ENCODE peak calls at places on chromosomes 1 and 21, in nine cellular contexts. One of them, this sample, is unnamed.

GRCh38 chr21:38714998-38715397 is 90.7 kb upstream of the ETS2 start:
- DNase-seq in endothelial cell of umbilical vein: no peak
- DNase-seq in A549: no peak
- DNase-seq in AG04450: no peak
- DNase-seq in kidney epithelial cell: no peak
- DNase-seq in sigmoid colon: no peak
- DNase-seq in lung: no peak
- DNase-seq in HL-60: no peak
- DNase-seq in heart right ventricle: no peak
- DNase-seq in this sample: peak

GRCh38 chr1:201741763-201742342 is 87.1 kb upstream of the IPO9 start:
- DNase-seq in endothelial cell of umbilical vein: no peak
- DNase-seq in A549: no peak
- DNase-seq in AG04450: no peak
- DNase-seq in kidney epithelial cell: no peak
- DNase-seq in sigmoid colon: no peak
- DNase-seq in lung: no peak
- DNase-seq in HL-60: no peak
- DNase-seq in heart right ventricle: no peak
- DNase-seq in this sample: peak

GRCh38 chr21:42695324-42696025 is 42.1 kb downstream of the PDE9A start:
- DNase-seq in endothelial cell of umbilical vein: no peak
- DNase-seq in A549: no peak
- DNase-seq in AG04450: no peak
- DNase-seq in kidney epithelial cell: no peak
- DNase-seq in sigmoid colon: peak
- DNase-seq in lung: no peak
- DNase-seq in HL-60: no peak
- DNase-seq in heart right ventricle: no peak
- DNase-seq in this sample: peak

GRCh38 chr21:17679002-17679600 is 66.4 kb upstream of the BTG3 start:
- DNase-seq in endothelial cell of umbilical vein: peak
- DNase-seq in A549: peak
- DNase-seq in AG04450: peak
- DNase-seq in kidney epithelial cell: peak
- DNase-seq in sigmoid colon: no peak
- DNase-seq in lung: no peak
- DNase-seq in HL-60: peak
- DNase-seq in heart right ventricle: no peak
- DNase-seq in this sample: peak

GRCh38 chr1:115454835-115455511 is 116.9 kb upstream of the NGF start:
- DNase-seq in endothelial cell of umbilical vein: no peak
- DNase-seq in A549: no peak
- DNase-seq in AG04450: peak
- DNase-seq in kidney epithelial cell: no peak
- DNase-seq in sigmoid colon: peak
- DNase-seq in lung: no peak
- DNase-seq in HL-60: no peak
- DNase-seq in heart right ventricle: peak
- DNase-seq in this sample: no peak

GRCh38 chr1:21861602-21862429 is 49.8 kb downstream of the LDLRAD2 start:
- DNase-seq in endothelial cell of umbilical vein: no peak
- DNase-seq in A549: no peak
- DNase-seq in AG04450: peak
- DNase-seq in kidney epithelial cell: peak
- DNase-seq in sigmoid colon: no peak
- DNase-seq in lung: no peak
- DNase-seq in HL-60: no peak
- DNase-seq in heart right ventricle: no peak
- DNase-seq in this sample: peak

GRCh38 chr1:231407537-231408396 is 14.3 kb downstream of the EGLN1 start:
- DNase-seq in endothelial cell of umbilical vein: peak
- DNase-seq in A549: no peak
- DNase-seq in AG04450: no peak
- DNase-seq in kidney epithelial cell: no peak
- DNase-seq in sigmoid colon: no peak
- DNase-seq in lung: no peak
- DNase-seq in HL-60: no peak
- DNase-seq in heart right ventricle: no peak
- DNase-seq in this sample: peak

GRCh38 chr1:162022626-162023025 is 1.0 kb downstream of the OLFML2B start:
- DNase-seq in endothelial cell of umbilical vein: no peak
- DNase-seq in A549: no peak
- DNase-seq in AG04450: no peak
- DNase-seq in kidney epithelial cell: no peak
- DNase-seq in sigmoid colon: no peak
- DNase-seq in lung: no peak
- DNase-seq in HL-60: no peak
- DNase-seq in heart right ventricle: no peak
- DNase-seq in this sample: no peak

GRCh38 chr1:215083408-215083961 is 948 bp downstream of the KCNK2 start:
- DNase-seq in endothelial cell of umbilical vein: peak
- DNase-seq in A549: no peak
- DNase-seq in AG04450: no peak
- DNase-seq in kidney epithelial cell: no peak
- DNase-seq in sigmoid colon: peak
- DNase-seq in lung: no peak
- DNase-seq in HL-60: no peak
- DNase-seq in heart right ventricle: no peak
- DNase-seq in this sample: peak

GRCh38 chr1:27872059-27872801 is at the start of gene THEMIS2:
- DNase-seq in endothelial cell of umbilical vein: peak
- DNase-seq in A549: peak
- DNase-seq in AG04450: no peak
- DNase-seq in kidney epithelial cell: no peak
- DNase-seq in sigmoid colon: peak
- DNase-seq in lung: peak
- DNase-seq in HL-60: peak
- DNase-seq in heart right ventricle: peak
- DNase-seq in this sample: peak

GRCh38 chr1:74245168-74245753 is 10.1 kb downstream of the TNNI3K start:
- DNase-seq in endothelial cell of umbilical vein: no peak
- DNase-seq in A549: no peak
- DNase-seq in AG04450: no peak
- DNase-seq in kidney epithelial cell: no peak
- DNase-seq in sigmoid colon: no peak
- DNase-seq in lung: no peak
- DNase-seq in HL-60: no peak
- DNase-seq in heart right ventricle: no peak
- DNase-seq in this sample: no peak

GRCh38 chr1:21318057-21318713 is 27.9 kb upstream of the ECE1 start:
- DNase-seq in endothelial cell of umbilical vein: no peak
- DNase-seq in A549: no peak
- DNase-seq in AG04450: no peak
- DNase-seq in kidney epithelial cell: no peak
- DNase-seq in sigmoid colon: peak
- DNase-seq in lung: no peak
- DNase-seq in HL-60: no peak
- DNase-seq in heart right ventricle: no peak
- DNase-seq in this sample: no peak

GRCh38 chr1:210413951-210414350 is 85.2 kb downstream of the HHAT start:
- DNase-seq in endothelial cell of umbilical vein: no peak
- DNase-seq in A549: no peak
- DNase-seq in AG04450: no peak
- DNase-seq in kidney epithelial cell: no peak
- DNase-seq in sigmoid colon: no peak
- DNase-seq in lung: no peak
- DNase-seq in HL-60: no peak
- DNase-seq in heart right ventricle: no peak
- DNase-seq in this sample: no peak

GRCh38 chr1:216183007-216183406 is 240.2 kb downstream of the USH2A start:
- DNase-seq in endothelial cell of umbilical vein: no peak
- DNase-seq in A549: no peak
- DNase-seq in AG04450: peak
- DNase-seq in kidney epithelial cell: peak
- DNase-seq in sigmoid colon: no peak
- DNase-seq in lung: no peak
- DNase-seq in HL-60: no peak
- DNase-seq in heart right ventricle: no peak
- DNase-seq in this sample: peak

GRCh38 chr21:45998276-45998701 is 16.7 kb downstream of the COL6A1 start:
- DNase-seq in endothelial cell of umbilical vein: no peak
- DNase-seq in A549: no peak
- DNase-seq in AG04450: no peak
- DNase-seq in kidney epithelial cell: no peak
- DNase-seq in sigmoid colon: peak
- DNase-seq in lung: no peak
- DNase-seq in HL-60: no peak
- DNase-seq in heart right ventricle: no peak
- DNase-seq in this sample: no peak

GRCh38 chr21:20902998-20903397 is 95.2 kb upstream of the NCAM2 start:
- DNase-seq in endothelial cell of umbilical vein: no peak
- DNase-seq in A549: no peak
- DNase-seq in AG04450: no peak
- DNase-seq in kidney epithelial cell: no peak
- DNase-seq in sigmoid colon: no peak
- DNase-seq in lung: no peak
- DNase-seq in HL-60: no peak
- DNase-seq in heart right ventricle: no peak
- DNase-seq in this sample: no peak

DNA sequence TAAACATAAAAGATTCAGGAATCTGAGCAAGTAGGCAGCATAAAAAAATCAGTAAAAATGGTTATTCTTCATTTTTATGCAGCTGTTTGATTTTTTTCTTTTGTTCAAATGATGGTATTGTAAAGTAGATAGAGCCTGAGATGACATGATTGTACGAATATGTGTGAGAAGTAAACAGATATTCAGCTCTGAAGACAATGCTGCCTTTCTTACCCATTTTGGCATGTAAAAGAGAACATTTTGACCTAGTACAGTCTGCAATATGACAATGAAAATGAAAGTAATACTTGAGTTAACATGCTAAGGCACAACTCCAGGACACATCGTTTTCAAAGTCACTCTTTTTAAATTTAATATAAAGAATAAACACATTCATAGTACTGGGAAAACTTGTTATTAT is 95.7 kb upstream of the NCAM2 start:
- DNase-seq in endothelial cell of umbilical vein: no peak
- DNase-seq in A549: no peak
- DNase-seq in AG04450: no peak
- DNase-seq in kidney epithelial cell: no peak
- DNase-seq in sigmoid colon: no peak
- DNase-seq in lung: no peak
- DNase-seq in HL-60: no peak
- DNase-seq in heart right ventricle: no peak
- DNase-seq in this sample: no peak
- H3K4me3 ChIP-seq in endothelial cell of umbilical vein: no peak
- H3K4me3 ChIP-seq in A549: no peak
- H3K4me3 ChIP-seq in AG04450: no peak
- H3K4me3 ChIP-seq in kidney epithelial cell: no peak
- H3K4me3 ChIP-seq in sigmoid colon: no peak
- H3K4me3 ChIP-seq in lung: no peak
- H3K4me3 ChIP-seq in HL-60: no peak
- H3K4me3 ChIP-seq in heart right ventricle: no peak
- H3K4me3 ChIP-seq in this sample: no peak

GRCh38 chr1:233362743-233363142 is 35.2 kb downstream of the MAP3K21 start:
- DNase-seq in endothelial cell of umbilical vein: no peak
- DNase-seq in A549: no peak
- DNase-seq in AG04450: no peak
- DNase-seq in kidney epithelial cell: no peak
- DNase-seq in sigmoid colon: no peak
- DNase-seq in lung: no peak
- DNase-seq in HL-60: no peak
- DNase-seq in heart right ventricle: no peak
- DNase-seq in this sample: no peak

GRCh38 chr1:233364026-233364425 is 36.5 kb downstream of the MAP3K21 start:
- DNase-seq in endothelial cell of umbilical vein: no peak
- DNase-seq in A549: no peak
- DNase-seq in AG04450: no peak
- DNase-seq in kidney epithelial cell: no peak
- DNase-seq in sigmoid colon: no peak
- DNase-seq in lung: no peak
- DNase-seq in HL-60: no peak
- DNase-seq in heart right ventricle: no peak
- DNase-seq in this sample: no peak

GRCh38 chr1:233361876-233362275 is 34.4 kb downstream of the MAP3K21 start:
- DNase-seq in endothelial cell of umbilical vein: no peak
- DNase-seq in A549: no peak
- DNase-seq in AG04450: no peak
- DNase-seq in kidney epithelial cell: no peak
- DNase-seq in sigmoid colon: no peak
- DNase-seq in lung: no peak
- DNase-seq in HL-60: no peak
- DNase-seq in heart right ventricle: no peak
- DNase-seq in this sample: no peak

GRCh38 chr1:233367057-233367759 is 39.7 kb downstream of the MAP3K21 start:
- DNase-seq in endothelial cell of umbilical vein: no peak
- DNase-seq in A549: no peak
- DNase-seq in AG04450: no peak
- DNase-seq in kidney epithelial cell: no peak
- DNase-seq in sigmoid colon: no peak
- DNase-seq in lung: peak
- DNase-seq in HL-60: no peak
- DNase-seq in heart right ventricle: no peak
- DNase-seq in this sample: no peak

GRCh38 chr1:233364695-233365539 is 37.4 kb downstream of the MAP3K21 start:
- DNase-seq in endothelial cell of umbilical vein: peak
- DNase-seq in A549: peak
- DNase-seq in AG04450: no peak
- DNase-seq in kidney epithelial cell: no peak
- DNase-seq in sigmoid colon: no peak
- DNase-seq in lung: no peak
- DNase-seq in HL-60: no peak
- DNase-seq in heart right ventricle: no peak
- DNase-seq in this sample: peak
- TF ChIP-seq CTCF in endothelial cell of umbilical vein: peak
- TF ChIP-seq CTCF in A549: peak
- TF ChIP-seq CTCF in AG04450: peak
- TF ChIP-seq CTCF in kidney epithelial cell: peak
- TF ChIP-seq CTCF in sigmoid colon: peak
- TF ChIP-seq CTCF in lung: peak
- TF ChIP-seq CTCF in HL-60: peak
- TF ChIP-seq CTCF in heart right ventricle: peak
- TF ChIP-seq CTCF in this sample: peak

GRCh38 chr1:17401841-17402240 is 29.8 kb downstream of the PADI6 start:
- DNase-seq in endothelial cell of umbilical vein: no peak
- DNase-seq in A549: no peak
- DNase-seq in AG04450: no peak
- DNase-seq in kidney epithelial cell: no peak
- DNase-seq in sigmoid colon: no peak
- DNase-seq in lung: no peak
- DNase-seq in HL-60: no peak
- DNase-seq in heart right ventricle: no peak
- DNase-seq in this sample: no peak
- H3K4me3 ChIP-seq in endothelial cell of umbilical vein: no peak
- H3K4me3 ChIP-seq in A549: no peak
- H3K4me3 ChIP-seq in AG04450: no peak
- H3K4me3 ChIP-seq in kidney epithelial cell: no peak
- H3K4me3 ChIP-seq in sigmoid colon: no peak
- H3K4me3 ChIP-seq in lung: no peak
- H3K4me3 ChIP-seq in HL-60: no peak
- H3K4me3 ChIP-seq in heart right ventricle: no peak
- H3K4me3 ChIP-seq in this sample: no peak

DNA sequence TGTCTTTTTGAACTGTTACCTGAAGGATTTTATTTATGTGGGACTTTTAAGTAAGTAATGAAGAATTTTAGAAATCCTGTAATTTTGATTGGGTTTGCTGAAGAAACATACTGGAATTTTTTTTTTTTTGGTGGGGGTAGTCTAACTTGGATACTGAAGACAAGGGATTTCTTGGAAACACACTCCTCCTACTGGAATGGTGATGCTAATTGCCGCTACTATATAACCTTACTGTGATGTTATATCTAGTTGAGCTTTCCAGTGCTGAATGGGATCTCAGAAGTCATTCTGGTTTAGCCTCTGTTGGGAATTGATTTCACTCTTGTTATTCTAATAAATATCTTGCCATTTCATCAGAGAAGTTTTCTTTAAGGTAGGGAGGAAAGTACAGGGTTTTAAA is 8.4 kb downstream of the PPP2R5A start:
- DNase-seq in endothelial cell of umbilical vein: peak
- DNase-seq in A549: no peak
- DNase-seq in AG04450: no peak
- DNase-seq in kidney epithelial cell: no peak
- DNase-seq in sigmoid colon: no peak
- DNase-seq in lung: no peak
- DNase-seq in HL-60: no peak
- DNase-seq in heart right ventricle: no peak
- DNase-seq in this sample: peak
- TF ChIP-seq CTCF in endothelial cell of umbilical vein: no peak
- TF ChIP-seq CTCF in A549: peak
- TF ChIP-seq CTCF in AG04450: peak
- TF ChIP-seq CTCF in kidney epithelial cell: peak
- TF ChIP-seq CTCF in sigmoid colon: no peak
- TF ChIP-seq CTCF in lung: no peak
- TF ChIP-seq CTCF in HL-60: no peak
- TF ChIP-seq CTCF in heart right ventricle: peak
- TF ChIP-seq CTCF in this sample: peak